ENCODE peak calls at places on chromosomes 5 and 9, in ten cellular contexts. N is breast epithelium, A is left lung, F is lower lobe of right lung, T is mesenchymal stem cell, B is mammary epithelial cell, J is substantia nigra, S is fibroblast of lung, L is Peyer's patch, H is lung. Y is an unnamed sample.
A peak's percentile ranks its signal among the peaks of the same experiment; 100 is the strongest.

GRCh38 chr5:72248352-72249032 is 71.5 kb downstream of the MRPS27 start:
- DNase-seq in N (no peak), A (no peak), F (no peak), T (peak; percentile 86), B (peak; percentile 61), J (no peak), S (peak; percentile 88), L (no peak), H (peak; percentile 33), Y (no peak)

GRCh38 chr5:167797933-167798332 is 493.5 kb upstream of the WWC1 start:
- DNase-seq in N (no peak), A (no peak), F (no peak), T (peak; percentile 14), B (peak; percentile 35), J (no peak), S (peak; percentile 61), L (no peak), H (no peak), Y (no peak)

GRCh38 chr5:116488334-116488733 is 86.3 kb downstream of the SEMA6A start:
- DNase-seq in N (no peak), A (no peak), F (no peak), T (no peak), B (peak; percentile 32), J (no peak), S (no peak), L (no peak), H (no peak), Y (no peak)

GRCh38 chr9:19049872-19050636 is 827 bp downstream of the RRAGA start:
- DNase-seq in N (no peak), A (no peak), F (no peak), T (peak; percentile 55), B (peak; percentile 36), J (no peak), S (peak; percentile 63), L (no peak), H (no peak), Y (peak; percentile 5)

GRCh38 chr5:5359623-5360022 is 62.9 kb upstream of the ICE1 start:
- DNase-seq in N (no peak), A (no peak), F (no peak), T (no peak), B (no peak), J (no peak), S (no peak), L (no peak), H (no peak), Y (no peak)

GRCh38 chr5:158303261-158303660 is 444.3 kb upstream of the CLINT1 start:
- DNase-seq in N (no peak), A (no peak), F (no peak), T (no peak), B (no peak), J (no peak), S (no peak), L (no peak), H (no peak), Y (no peak)

GRCh38 chr5:4065472-4066320 is 470.1 kb downstream of the IRX1 start:
- DNase-seq in N (no peak), A (no peak), F (no peak), T (no peak), B (no peak), J (no peak), S (no peak), L (no peak), H (no peak), Y (no peak)

GRCh38 chr5:458547-459353 is 15.8 kb downstream of the EXOC3 start:
- DNase-seq in N (peak; percentile 51), A (peak; percentile 51), F (no peak), T (peak; percentile 38), B (peak; percentile 94), J (no peak), S (peak; percentile 65), L (peak; percentile 27), H (no peak), Y (peak; percentile 88)

GRCh38 chr5:163976691-163977090 is 471.3 kb downstream of the MAT2B start:
- DNase-seq in N (no peak), A (no peak), F (no peak), T (no peak), B (no peak), J (no peak), S (peak; percentile 37), L (no peak), H (no peak), Y (no peak)

GRCh38 chr5:171975262-171975876 is 31.1 kb downstream of the FBXW11 start:
- DNase-seq in N (no peak), A (no peak), F (no peak), T (peak; percentile 20), B (peak; percentile 46), J (no peak), S (peak; percentile 80), L (no peak), H (no peak), Y (peak; percentile 13)

GRCh38 chr5:51479840-51480239 is 96.6 kb downstream of the ISL1 start:
- DNase-seq in N (no peak), A (no peak), F (no peak), T (no peak), B (no peak), J (no peak), S (no peak), L (no peak), H (no peak), Y (no peak)

GRCh38 chr5:107666051-107666655 is 4.6 kb downstream of the EFNA5 start:
- DNase-seq in N (no peak), A (no peak), F (no peak), T (no peak), B (no peak), J (no peak), S (no peak), L (no peak), H (no peak), Y (peak; percentile 71)

GRCh38 chr5:158807947-158808346 is 291.8 kb downstream of the EBF1 start:
- DNase-seq in N (no peak), A (no peak), F (no peak), T (no peak), B (no peak), J (no peak), S (no peak), L (no peak), H (no peak), Y (peak; percentile 7)

GRCh38 chr5:175876107-175876506 is 4.7 kb downstream of the CPLX2 start:
- DNase-seq in N (no peak), A (no peak), F (no peak), T (no peak), B (no peak), J (no peak), S (no peak), L (no peak), H (no peak), Y (no peak)

GRCh38 chr5:160438316-160439204 is 16.9 kb downstream of the PTTG1 start:
- DNase-seq in N (no peak), A (no peak), F (peak; percentile 50), T (peak; percentile 60), B (peak; percentile 54), J (no peak), S (peak; percentile 58), L (peak; percentile 62), H (peak; percentile 40), Y (peak; percentile 7)

DNA sequence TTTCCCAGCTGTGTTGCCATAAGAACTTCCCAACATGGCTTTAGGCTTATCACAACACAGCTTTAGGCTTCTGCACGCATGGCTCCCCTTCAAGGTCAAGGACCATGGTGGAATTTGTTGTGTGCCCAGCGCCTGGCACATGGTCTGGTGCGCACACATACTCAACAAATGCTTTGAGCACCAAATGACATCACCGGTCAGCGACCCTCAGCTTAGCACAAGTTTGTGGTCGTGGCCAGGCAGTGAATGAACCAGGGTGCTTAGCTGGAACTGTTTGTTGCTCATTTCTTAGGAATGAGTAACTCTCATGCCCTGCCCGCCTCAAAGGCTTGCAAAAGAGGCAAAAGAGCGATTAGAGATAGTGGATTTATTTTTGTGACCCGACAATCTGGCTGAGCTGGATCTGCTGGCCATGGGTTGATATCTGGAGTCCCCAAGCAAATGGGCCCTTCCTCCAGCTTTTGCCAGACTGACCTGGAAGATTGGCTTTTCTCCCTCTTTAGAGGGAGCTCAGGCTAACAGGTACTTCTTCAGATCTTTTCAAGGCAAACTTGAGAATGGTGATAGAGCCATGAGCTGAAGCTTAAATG is 58.9 kb downstream of the DAP start:
- DNase-seq in N (no peak), A (no peak), F (no peak), T (peak; percentile 98), B (peak; percentile 57), J (no peak), S (peak; percentile 99), L (no peak), H (peak; percentile 34), Y (peak; percentile 92)
- H3K27ac ChIP-seq in N (no peak overlapping the region), A (peak overlapping the region; percentile 13), F (no peak overlapping the region), T (peak overlapping the region; percentile 96), B (peak overlapping the region; percentile 22), J (no peak overlapping the region), S (peak overlapping the region; percentile 83), L (no peak overlapping the region), H (peak overlapping the region; percentile 11), Y (peak overlapping the region; percentile 90)

DNA sequence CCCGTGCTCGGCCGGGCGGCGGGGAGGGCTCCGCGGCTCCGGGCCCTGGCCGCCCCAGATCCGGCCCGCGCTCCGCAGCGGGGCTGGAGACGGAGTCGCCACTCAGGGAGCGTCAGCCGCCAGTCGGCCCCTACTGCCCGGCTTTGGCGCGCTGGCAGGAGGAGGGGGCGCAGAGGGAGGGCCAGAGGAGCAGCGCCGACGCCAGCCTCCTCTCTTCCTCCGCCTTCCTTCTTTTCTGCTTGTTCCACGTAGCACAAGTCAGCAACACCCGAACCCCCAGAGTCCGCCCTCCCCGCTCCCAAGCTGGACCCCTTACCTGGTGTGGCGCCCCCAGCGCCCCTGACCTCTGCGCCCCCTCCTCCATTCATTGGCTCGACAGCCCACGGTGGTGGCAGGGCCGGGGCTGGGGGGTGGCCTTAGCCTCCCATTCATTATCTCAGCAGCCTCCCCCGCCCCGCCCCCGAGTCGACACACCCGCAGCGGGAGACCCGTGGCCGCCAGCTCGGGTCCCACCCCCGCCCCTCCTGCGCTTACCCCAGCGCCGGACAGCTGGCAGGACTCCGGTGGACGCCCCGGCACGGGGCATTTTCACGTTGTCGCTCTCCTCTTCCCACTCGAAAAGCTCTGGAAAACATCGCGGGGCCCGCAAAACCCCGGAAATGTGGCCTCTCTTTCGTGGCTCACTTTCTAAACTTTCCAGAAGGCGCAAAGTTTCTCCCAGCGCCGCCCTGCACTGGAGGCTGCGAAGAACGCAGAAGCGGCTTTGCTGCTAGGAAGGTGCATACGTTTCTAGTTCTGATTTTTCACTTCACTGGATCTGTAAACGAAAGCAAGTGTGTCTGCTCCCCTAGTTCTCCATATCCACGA is at the start of gene LPAR1:
- DNase-seq in N (peak; percentile 55), A (peak; percentile 87), F (peak; percentile 63), T (peak; percentile 71), B (peak; percentile 64), J (peak; percentile 66), S (peak; percentile 65), L (peak; percentile 79), H (peak; percentile 46), Y (no peak)
- H3K27ac ChIP-seq in N (peak within 1 kb of the TSS; percentile 98), A (peak within 1 kb of the TSS; percentile 81), F (peak within 1 kb of the TSS; percentile 85), T (peak within 1 kb of the TSS; percentile 95), B (peak within 1 kb of the TSS; percentile 46), J (peak within 1 kb of the TSS; percentile 93), S (peak within 1 kb of the TSS; percentile 70), L (peak within 1 kb of the TSS; percentile 91), H (peak within 1 kb of the TSS; percentile 72), Y (peak within 1 kb of the TSS; percentile 48)

GRCh38 chr9:92298036-92298435 is 4.5 kb upstream of the IARS1 start:
- DNase-seq in N (no peak), A (no peak), F (no peak), T (no peak), B (no peak), J (no peak), S (no peak), L (no peak), H (no peak), Y (no peak)
- H3K27ac ChIP-seq in N (no peak overlapping the region), A (no peak overlapping the region), F (no peak overlapping the region), T (no peak overlapping the region), B (no peak overlapping the region), J (no peak overlapping the region), S (no peak overlapping the region), L (no peak overlapping the region), H (no peak overlapping the region), Y (no peak overlapping the region)

GRCh38 chr9:133701981-133702797 is 36.0 kb downstream of the SARDH start:
- DNase-seq in N (no peak), A (peak; percentile 79), F (peak; percentile 44), T (no peak), B (no peak), J (no peak), S (peak; percentile 42), L (peak; percentile 50), H (no peak), Y (no peak)
- H3K27ac ChIP-seq in N (peak overlapping the region; percentile 48), A (peak overlapping the region; percentile 48), F (peak overlapping the region; percentile 60), T (no peak overlapping the region), B (no peak overlapping the region), J (no peak overlapping the region), S (no peak overlapping the region), L (peak overlapping the region; percentile 13), H (no peak overlapping the region), Y (no peak overlapping the region)